ENCODE peak calls at places on chromosomes 7 and 10, in nine cellular contexts. M is activated CD8-positive, alpha-beta T cell treated with anti-CD3 and anti-CD28 coated beads for 36 hours; A is stimulated activated CD8-positive, alpha-beta memory T cell treated with anti-CD3 and anti-CD28 coated beads, Interleukin-15, amount 100 ng/mL, for 48 hours; P is EH; Z is fibroblast of the aortic adventitia; X is T-helper 9 cell; T is suprapubic skin; V is DMS153; F is stimulated activated CD4-positive, alpha-beta T cell treated with anti-CD3 and anti-CD28 coated beads, Interleukin-2, amount 100 ng/mL, for 24 hours. B is an unnamed sample.

GRCh38 chr7:22581099-22581498 is 81.1 kb upstream of the STEAP1B start:
- DNase-seq in P (no peak), M (no peak), Z (no peak), V (no peak), T (no peak), F (no peak), X (no peak), A (no peak), B (peak)

GRCh38 chr10:3465406-3465891 is 292.9 kb upstream of the PITRM1 start:
- DNase-seq in V (no peak), Z (no peak), P (peak), X (no peak), A (no peak), T (no peak), M (no peak), F (no peak), B (no peak)

GRCh38 chr10:70652761-70653657 is 19.3 kb upstream of the ADAMTS14 start:
- DNase-seq in X (no peak), P (peak), T (no peak), V (no peak), F (no peak), Z (peak), A (no peak), M (no peak), B (peak)

GRCh38 chr7:98678215-98678614 is 61.1 kb downstream of the NPTX2 start:
- DNase-seq in X (no peak), M (no peak), F (no peak), P (no peak), V (no peak), T (no peak), A (no peak), Z (no peak), B (no peak)

GRCh38 chr7:127844707-127845331 is 186.4 kb downstream of the LRRC4 start:
- DNase-seq in T (no peak), Z (peak), F (no peak), M (no peak), P (peak), X (no peak), V (peak), A (no peak), B (peak)

GRCh38 chr10:34966440-34966839 is 123.7 kb downstream of the CUL2 start:
- DNase-seq in V (no peak), P (peak), F (no peak), X (no peak), T (no peak), Z (peak), A (no peak), M (no peak), B (peak)

GRCh38 chr7:136134503-136134902 is 157.3 kb upstream of the MTPN start:
- DNase-seq in T (no peak), A (no peak), X (no peak), P (peak), Z (no peak), F (no peak), M (no peak), V (no peak), B (peak)

GRCh38 chr7:70402069-70402468 is 729.9 kb upstream of the GALNT17 start:
- DNase-seq in X (no peak), V (no peak), M (no peak), A (no peak), F (no peak), P (no peak), Z (no peak), T (no peak), B (no peak)

GRCh38 chr10:3784510-3785250 is at the start of gene KLF6:
- DNase-seq in M (peak), V (no peak), Z (peak), P (peak), X (peak), T (peak), A (no peak), F (peak), B (peak)

GRCh38 chr7:128841961-128842673 is 11.9 kb downstream of the FLNC start:
- DNase-seq in M (peak), Z (no peak), F (peak), V (peak), P (peak), A (peak), X (peak), T (no peak), B (no peak)

GRCh38 chr10:28991738-28992270 is 297.1 kb upstream of the LYZL1 start:
- DNase-seq in X (no peak), Z (peak), F (peak), M (peak), V (peak), T (no peak), A (no peak), P (peak), B (peak)

GRCh38 chr7:41869091-41869490 is 166.2 kb upstream of the INHBA start:
- DNase-seq in F (no peak), M (no peak), X (no peak), Z (peak), T (no peak), P (peak), A (no peak), V (no peak), B (peak)

GRCh38 chr10:4033341-4033896 is 248.4 kb upstream of the KLF6 start:
- DNase-seq in F (no peak), A (no peak), P (peak), Z (no peak), T (no peak), V (no peak), X (no peak), M (peak), B (no peak)